ENCODE peak calls at places on chromosomes 5 and 9, in six cellular contexts. B, O, L, I, S and Y are unnamed samples.

GRCh38 chr5:125059255-125060050 is 313.0 kb upstream of the ZNF608 start:
- DNase-seq in B (no peak), O (peak), L (no peak), I (no peak), S (no peak), Y (no peak)

GRCh38 chr9:91426123-91426745 is 2.6 kb upstream of the NFIL3 start:
- DNase-seq in B (peak), O (no peak), L (no peak), I (no peak), S (no peak), Y (no peak)

GRCh38 chr5:131589510-131590348 is 45.3 kb downstream of the RAPGEF6 start:
- DNase-seq in B (peak), O (peak), L (peak), I (no peak), S (no peak), Y (no peak)

GRCh38 chr5:52811067-52811749 is 23.5 kb downstream of the ITGA1 start:
- DNase-seq in B (no peak), O (no peak), L (no peak), I (no peak), S (no peak), Y (no peak)

GRCh38 chr5:14669415-14669814 is 4.9 kb downstream of the OTULIN start:
- DNase-seq in B (no peak), O (no peak), L (no peak), I (no peak), S (no peak), Y (no peak)

GRCh38 chr9:137721479-137721878 is 102.7 kb downstream of the EHMT1 start:
- DNase-seq in B (no peak), O (no peak), L (no peak), I (no peak), S (no peak), Y (no peak)

GRCh38 chr5:97231025-97231636 is 48.1 kb upstream of the RIOK2 start:
- DNase-seq in B (peak), O (peak), L (no peak), I (no peak), S (no peak), Y (no peak)

GRCh38 chr5:7396169-7397004 is 449 bp downstream of the ADCY2 start:
- DNase-seq in B (peak), O (no peak), L (no peak), I (no peak), S (no peak), Y (no peak)

GRCh38 chr9:8417341-8417740 is 617.8 kb upstream of the DMAC1 start:
- DNase-seq in B (no peak), O (no peak), L (no peak), I (no peak), S (no peak), Y (no peak)

GRCh38 chr9:132210472-132211145 is 48.8 kb downstream of the NTNG2 start:
- DNase-seq in B (no peak), O (no peak), L (no peak), I (no peak), S (no peak), Y (no peak)

GRCh38 chr5:91712718-91713117 is 329.6 kb upstream of the ARRDC3 start:
- DNase-seq in B (no peak), O (no peak), L (no peak), I (no peak), S (no peak), Y (no peak)

GRCh38 chr9:104608336-104608735 is 2.9 kb upstream of the OR13C2 start:
- DNase-seq in B (no peak), O (no peak), L (no peak), I (no peak), S (no peak), Y (no peak)

GRCh38 chr9:121929893-121930875 is 162.9 kb downstream of the TTLL11 start:
- DNase-seq in B (no peak), O (no peak), L (no peak), I (no peak), S (no peak), Y (no peak)

GRCh38 chr5:138824924-138825863 is 49.9 kb downstream of the LRRTM2 start:
- DNase-seq in B (peak), O (no peak), L (no peak), I (no peak), S (no peak), Y (no peak)

GRCh38 chr5:172733179-172733973 is 37.6 kb downstream of the DUSP1 start:
- DNase-seq in B (no peak), O (peak), L (no peak), I (no peak), S (peak), Y (no peak)

GRCh38 chr9:13139641-13140171 is 139.8 kb downstream of the MPDZ start:
- DNase-seq in B (peak), O (peak), L (no peak), I (no peak), S (no peak), Y (no peak)

GRCh38 chr9:126107736-126108135 is 218.9 kb upstream of the MVB12B start:
- DNase-seq in B (no peak), O (no peak), L (no peak), I (no peak), S (no peak), Y (no peak)

GRCh38 chr9:127937383-127938297 is at the start of gene DPM2:
- DNase-seq in B (peak), O (no peak), L (peak), I (no peak), S (peak), Y (peak)

GRCh38 chr5:171483453-171484177 is 64.2 kb downstream of the FGF18 start:
- DNase-seq in B (no peak), O (peak), L (no peak), I (no peak), S (peak), Y (no peak)

GRCh38 chr9:5429873-5430564 is 7.7 kb downstream of the PLGRKT start:
- DNase-seq in B (no peak), O (no peak), L (no peak), I (no peak), S (no peak), Y (no peak)

GRCh38 chr5:52831776-52832511 is 44.2 kb downstream of the ITGA1 start:
- DNase-seq in B (no peak), O (no peak), L (no peak), I (no peak), S (no peak), Y (no peak)

GRCh38 chr5:83683836-83684235 is 36.8 kb downstream of the HAPLN1 start:
- DNase-seq in B (no peak), O (no peak), L (no peak), I (no peak), S (no peak), Y (no peak)

GRCh38 chr5:3051400-3051799 is 299.9 kb upstream of the IRX2 start:
- DNase-seq in B (no peak), O (no peak), L (no peak), I (no peak), S (no peak), Y (no peak)

GRCh38 chr5:154418344-154418820 is 27.4 kb upstream of the SAP30L start:
- DNase-seq in B (peak), O (no peak), L (no peak), I (no peak), S (no peak), Y (no peak)

GRCh38 chr5:107270561-107270960 is 400.2 kb downstream of the EFNA5 start:
- DNase-seq in B (no peak), O (no peak), L (no peak), I (no peak), S (no peak), Y (no peak)

GRCh38 chr5:72108200-72109050 is 1.1 kb downstream of the MAP1B start:
- DNase-seq in B (peak), O (no peak), L (peak), I (no peak), S (peak), Y (peak)

GRCh38 chr5:72109625-72110024 is 2.4 kb downstream of the MAP1B start:
- DNase-seq in B (no peak), O (no peak), L (no peak), I (no peak), S (no peak), Y (no peak)

GRCh38 chr5:72109051-72109411 is 1.8 kb downstream of the MAP1B start:
- DNase-seq in B (no peak), O (no peak), L (no peak), I (no peak), S (no peak), Y (no peak)

GRCh38 chr5:72107874-72108199 is 562 bp downstream of the MAP1B start:
- DNase-seq in B (no peak), O (no peak), L (no peak), I (no peak), S (no peak), Y (no peak)

DNA sequence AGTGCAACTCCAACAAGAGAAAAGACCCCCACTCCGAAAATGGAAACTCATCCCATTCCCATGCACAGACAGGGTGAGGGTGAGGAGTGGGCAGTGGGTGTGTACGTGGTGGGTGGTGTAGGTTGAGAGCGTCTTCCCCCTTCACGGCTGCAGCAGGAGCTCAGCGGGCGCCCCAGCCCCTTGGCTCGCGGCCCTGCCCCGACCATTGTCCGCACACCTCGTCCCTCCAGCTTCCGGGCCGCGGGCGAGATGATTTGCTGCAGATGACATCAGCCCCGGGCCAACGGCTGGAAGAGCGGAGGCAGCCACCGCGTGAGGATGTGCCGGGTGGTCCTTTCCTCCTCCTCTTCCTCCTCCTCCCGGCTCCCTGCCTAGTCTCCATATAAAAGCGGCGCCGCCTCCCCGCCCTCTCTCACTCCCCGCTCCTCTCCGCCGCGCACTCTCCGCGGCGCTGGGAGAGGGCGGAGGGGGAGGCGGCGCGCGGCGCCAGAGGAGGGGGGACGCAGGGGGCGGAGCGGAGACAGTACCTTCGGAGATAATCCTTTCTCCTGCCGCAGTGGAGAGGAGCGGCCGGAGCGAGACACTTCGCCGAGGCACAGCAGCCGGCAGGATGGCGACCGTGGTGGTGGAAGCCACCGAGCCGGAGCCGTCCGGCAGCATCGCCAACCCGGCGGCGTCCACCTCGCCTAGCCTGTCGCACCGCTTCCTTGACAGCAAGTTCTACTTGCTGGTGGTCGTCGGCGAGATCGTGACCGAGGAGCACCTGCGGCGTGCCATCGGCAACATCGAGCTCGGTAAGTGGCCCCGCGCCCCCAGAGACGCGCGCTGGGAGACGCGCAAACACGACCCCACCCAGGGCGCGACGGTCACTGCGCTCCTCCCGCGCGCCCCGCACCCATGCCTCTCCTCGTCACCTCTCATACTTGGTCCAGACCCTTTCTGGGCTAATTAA is at the start of gene MAP1B:
- DNase-seq in B (peak), O (no peak), L (no peak), I (peak), S (peak), Y (no peak)
- H3K4me3 ChIP-seq in B (peak), O (peak), L (peak), I (peak), S (peak), Y (peak)

GRCh38 chr5:133944263-133945230 is 23.9 kb downstream of the C5orf15 start:
- DNase-seq in B (peak), O (no peak), L (peak), I (no peak), S (no peak), Y (no peak)
- TF ChIP-seq CTCF in B (peak), O (peak), L (peak), I (peak), S (peak), Y (peak)

GRCh38 chr9:95001720-95002119 is 275.2 kb downstream of the AOPEP start:
- DNase-seq in B (no peak), O (no peak), L (no peak), I (no peak), S (no peak), Y (no peak)

GRCh38 chr9:94997727-94998126 is 271.2 kb downstream of the AOPEP start:
- DNase-seq in B (no peak), O (no peak), L (no peak), I (no peak), S (no peak), Y (no peak)

GRCh38 chr9:95003694-95004451 is 277.4 kb downstream of the AOPEP start:
- DNase-seq in B (peak), O (no peak), L (no peak), I (no peak), S (peak), Y (peak)

GRCh38 chr9:94999832-95000231 is 273.3 kb downstream of the AOPEP start:
- DNase-seq in B (no peak), O (no peak), L (no peak), I (no peak), S (no peak), Y (no peak)

GRCh38 chr9:95000821-95001220 is 274.3 kb downstream of the AOPEP start:
- DNase-seq in B (no peak), O (no peak), L (no peak), I (no peak), S (no peak), Y (no peak)
- H3K4me3 ChIP-seq in B (no peak), O (no peak), L (no peak), I (no peak), S (no peak), Y (no peak)

GRCh38 chr5:123273984-123274383 is 149.2 kb downstream of the CEP120 start:
- DNase-seq in B (no peak), O (no peak), L (no peak), I (no peak), S (no peak), Y (no peak)
- TF ChIP-seq CTCF in B (peak), O (no peak), L (no peak), I (no peak), S (peak), Y (peak)